ENCODE peak calls at places on chromosomes 6 and 20, in nine cellular contexts. X, L, Q, J, F, N, E, P and V are unnamed samples.

GRCh38 chr6:13544454-13545186 is 29.8 kb upstream of the SIRT5 start:
- DNase-seq in N (no peak), F (no peak), J (no peak), Q (no peak), P (no peak), X (no peak), E (no peak), L (no peak), V (no peak)

GRCh38 chr6:130934848-130935585 is 107.8 kb downstream of the SMLR1 start:
- DNase-seq in E (no peak), J (no peak), X (no peak), F (no peak), P (no peak), Q (no peak), L (no peak), N (no peak), V (no peak)

GRCh38 chr6:20839624-20840023 is 305.4 kb downstream of the CDKAL1 start:
- DNase-seq in Q (no peak), X (no peak), J (no peak), P (no peak), E (no peak), F (no peak), L (no peak), N (no peak), V (peak)

GRCh38 chr6:42012501-42013133 is 37.7 kb upstream of the TAF8 start:
- DNase-seq in J (no peak), F (no peak), P (peak), X (no peak), L (no peak), E (no peak), Q (no peak), N (no peak), V (no peak)

GRCh38 chr6:114364295-114364694 is 21.5 kb upstream of the HS3ST5 start:
- DNase-seq in J (no peak), L (no peak), E (no peak), N (peak), X (no peak), P (peak), Q (no peak), F (no peak), V (peak)

GRCh38 chr6:21883929-21884328 is 290.4 kb downstream of the SOX4 start:
- DNase-seq in J (no peak), Q (no peak), N (no peak), E (no peak), F (no peak), P (no peak), X (no peak), L (no peak), V (no peak)

GRCh38 chr6:41636803-41637178 is 1.5 kb upstream of the MDFI start:
- DNase-seq in L (no peak), J (no peak), N (peak), Q (no peak), F (no peak), P (no peak), E (no peak), X (peak), V (peak)

GRCh38 chr20:3995067-3995748 is 20.1 kb downstream of the RNF24 start:
- DNase-seq in J (no peak), Q (no peak), F (no peak), N (no peak), P (no peak), L (no peak), X (no peak), E (no peak), V (peak)

GRCh38 chr20:39829255-39829654 is 859.8 kb downstream of the MAFB start:
- DNase-seq in P (no peak), Q (no peak), L (no peak), X (peak), F (no peak), E (no peak), J (peak), N (peak), V (peak)